ENCODE peak calls at places on chromosomes 11 and 22, in nine cellular contexts. One of them, this sample, is unnamed.

GRCh38 chr11:72807789-72808188 is 6.4 kb upstream of the ATG16L2 start:
- DNase-seq in endothelial cell: no peak
- DNase-seq in RWPE1: no peak
- DNase-seq in CD8-positive, alpha-beta T cell: no peak
- DNase-seq in osteoblast: no peak
- DNase-seq in fibroblast of mammary gland: no peak
- DNase-seq in left ventricle myocardium inferior: no peak
- DNase-seq in PC-9: no peak
- DNase-seq in coronary artery: no peak
- DNase-seq in this sample: no peak

GRCh38 chr11:20618083-20618482 is 18.7 kb downstream of the SLC6A5 start:
- DNase-seq in endothelial cell: no peak
- DNase-seq in RWPE1: no peak
- DNase-seq in CD8-positive, alpha-beta T cell: no peak
- DNase-seq in osteoblast: no peak
- DNase-seq in fibroblast of mammary gland: no peak
- DNase-seq in left ventricle myocardium inferior: no peak
- DNase-seq in PC-9: no peak
- DNase-seq in coronary artery: no peak
- DNase-seq in this sample: no peak

GRCh38 chr11:124656759-124657627 is 16.5 kb downstream of the SIAE start:
- DNase-seq in endothelial cell: no peak
- DNase-seq in RWPE1: no peak
- DNase-seq in CD8-positive, alpha-beta T cell: no peak
- DNase-seq in osteoblast: no peak
- DNase-seq in fibroblast of mammary gland: no peak
- DNase-seq in left ventricle myocardium inferior: no peak
- DNase-seq in PC-9: no peak
- DNase-seq in coronary artery: no peak
- DNase-seq in this sample: no peak

GRCh38 chr11:65524747-65525658 is at the start of gene SCYL1:
- DNase-seq in endothelial cell: peak
- DNase-seq in RWPE1: peak
- DNase-seq in CD8-positive, alpha-beta T cell: peak
- DNase-seq in osteoblast: peak
- DNase-seq in fibroblast of mammary gland: peak
- DNase-seq in left ventricle myocardium inferior: peak
- DNase-seq in PC-9: peak
- DNase-seq in coronary artery: peak
- DNase-seq in this sample: peak

GRCh38 chr11:7060828-7061227 is 28.0 kb upstream of the RBMXL2 start:
- DNase-seq in endothelial cell: no peak
- DNase-seq in RWPE1: no peak
- DNase-seq in CD8-positive, alpha-beta T cell: no peak
- DNase-seq in osteoblast: peak
- DNase-seq in fibroblast of mammary gland: peak
- DNase-seq in left ventricle myocardium inferior: no peak
- DNase-seq in PC-9: no peak
- DNase-seq in coronary artery: no peak
- DNase-seq in this sample: no peak

GRCh38 chr11:75422248-75423231 is 10.5 kb downstream of the KLHL35 start:
- DNase-seq in endothelial cell: no peak
- DNase-seq in RWPE1: no peak
- DNase-seq in CD8-positive, alpha-beta T cell: no peak
- DNase-seq in osteoblast: peak
- DNase-seq in fibroblast of mammary gland: no peak
- DNase-seq in left ventricle myocardium inferior: no peak
- DNase-seq in PC-9: no peak
- DNase-seq in coronary artery: no peak
- DNase-seq in this sample: no peak

GRCh38 chr11:43942651-43943356 is 367 bp downstream of the C11orf96 start:
- DNase-seq in endothelial cell: peak
- DNase-seq in RWPE1: no peak
- DNase-seq in CD8-positive, alpha-beta T cell: no peak
- DNase-seq in osteoblast: peak
- DNase-seq in fibroblast of mammary gland: no peak
- DNase-seq in left ventricle myocardium inferior: no peak
- DNase-seq in PC-9: no peak
- DNase-seq in coronary artery: no peak
- DNase-seq in this sample: no peak

GRCh38 chr11:17353228-17354021 is 1.8 kb downstream of the NCR3LG1 start:
- DNase-seq in endothelial cell: peak
- DNase-seq in RWPE1: peak
- DNase-seq in CD8-positive, alpha-beta T cell: peak
- DNase-seq in osteoblast: peak
- DNase-seq in fibroblast of mammary gland: peak
- DNase-seq in left ventricle myocardium inferior: peak
- DNase-seq in PC-9: peak
- DNase-seq in coronary artery: peak
- DNase-seq in this sample: peak

GRCh38 chr11:8283510-8284272 is 20.0 kb upstream of the LMO1 start:
- DNase-seq in endothelial cell: no peak
- DNase-seq in RWPE1: no peak
- DNase-seq in CD8-positive, alpha-beta T cell: no peak
- DNase-seq in osteoblast: peak
- DNase-seq in fibroblast of mammary gland: no peak
- DNase-seq in left ventricle myocardium inferior: no peak
- DNase-seq in PC-9: no peak
- DNase-seq in coronary artery: peak
- DNase-seq in this sample: no peak

GRCh38 chr11:45025716-45026492 is 75.2 kb upstream of the TP53I11 start:
- DNase-seq in endothelial cell: peak
- DNase-seq in RWPE1: no peak
- DNase-seq in CD8-positive, alpha-beta T cell: no peak
- DNase-seq in osteoblast: no peak
- DNase-seq in fibroblast of mammary gland: peak
- DNase-seq in left ventricle myocardium inferior: peak
- DNase-seq in PC-9: no peak
- DNase-seq in coronary artery: no peak
- DNase-seq in this sample: no peak

GRCh38 chr11:73236879-73237278 is 18.8 kb downstream of the P2RY2 start:
- DNase-seq in endothelial cell: peak
- DNase-seq in RWPE1: peak
- DNase-seq in CD8-positive, alpha-beta T cell: no peak
- DNase-seq in osteoblast: peak
- DNase-seq in fibroblast of mammary gland: peak
- DNase-seq in left ventricle myocardium inferior: peak
- DNase-seq in PC-9: peak
- DNase-seq in coronary artery: no peak
- DNase-seq in this sample: no peak

GRCh38 chr11:115208808-115209259 is 295.4 kb downstream of the CADM1 start:
- DNase-seq in endothelial cell: no peak
- DNase-seq in RWPE1: no peak
- DNase-seq in CD8-positive, alpha-beta T cell: no peak
- DNase-seq in osteoblast: no peak
- DNase-seq in fibroblast of mammary gland: no peak
- DNase-seq in left ventricle myocardium inferior: no peak
- DNase-seq in PC-9: no peak
- DNase-seq in coronary artery: no peak
- DNase-seq in this sample: no peak

GRCh38 chr11:10693509-10694071 is at the start of gene IRAG1:
- DNase-seq in endothelial cell: no peak
- DNase-seq in RWPE1: no peak
- DNase-seq in CD8-positive, alpha-beta T cell: no peak
- DNase-seq in osteoblast: peak
- DNase-seq in fibroblast of mammary gland: peak
- DNase-seq in left ventricle myocardium inferior: peak
- DNase-seq in PC-9: no peak
- DNase-seq in coronary artery: peak
- DNase-seq in this sample: no peak

GRCh38 chr11:59187587-59187986 is 15.7 kb downstream of the DTX4 start:
- DNase-seq in endothelial cell: no peak
- DNase-seq in RWPE1: no peak
- DNase-seq in CD8-positive, alpha-beta T cell: no peak
- DNase-seq in osteoblast: no peak
- DNase-seq in fibroblast of mammary gland: peak
- DNase-seq in left ventricle myocardium inferior: peak
- DNase-seq in PC-9: no peak
- DNase-seq in coronary artery: no peak
- DNase-seq in this sample: no peak

GRCh38 chr22:48299124-48299523 is 1528.5 kb downstream of the BRD1 start:
- DNase-seq in endothelial cell: no peak
- DNase-seq in RWPE1: no peak
- DNase-seq in CD8-positive, alpha-beta T cell: no peak
- DNase-seq in osteoblast: no peak
- DNase-seq in fibroblast of mammary gland: no peak
- DNase-seq in left ventricle myocardium inferior: no peak
- DNase-seq in PC-9: no peak
- DNase-seq in coronary artery: peak
- DNase-seq in this sample: no peak

DNA sequence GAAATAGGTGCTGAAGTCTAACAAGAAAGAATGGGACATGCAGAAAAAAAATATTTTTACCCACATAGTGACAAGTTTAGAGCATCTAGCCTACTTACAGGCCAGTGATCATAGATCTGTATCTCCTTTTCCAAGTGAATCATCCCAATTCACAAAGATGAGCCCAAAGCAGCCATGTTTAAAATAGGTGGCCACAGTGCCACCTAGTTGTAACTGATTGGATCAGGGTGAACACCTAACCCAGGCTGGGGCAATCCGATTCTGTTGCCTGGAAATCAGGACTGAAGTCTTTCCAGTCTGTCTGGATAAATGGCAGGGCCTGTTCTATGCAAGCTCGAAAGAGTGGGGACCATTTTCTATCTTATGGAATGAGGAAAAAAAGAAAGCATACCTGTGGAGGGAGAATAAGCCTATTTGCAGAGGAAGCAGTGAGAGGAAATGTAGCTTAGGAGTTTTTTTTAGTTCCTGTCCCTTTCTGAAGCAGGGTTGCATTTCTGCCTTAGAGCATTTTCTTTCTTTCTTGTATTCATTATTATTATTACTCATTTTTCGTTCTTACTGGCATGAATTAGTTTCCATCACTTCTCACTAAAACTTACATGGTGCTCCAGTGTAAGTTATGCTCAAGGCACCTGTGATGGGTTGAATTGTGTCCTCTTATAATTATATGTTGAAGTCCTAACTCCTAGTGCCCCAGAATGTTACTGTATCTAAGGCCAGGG is 113.2 kb upstream of the RAG2 start:
- DNase-seq in endothelial cell: no peak
- DNase-seq in RWPE1: no peak
- DNase-seq in CD8-positive, alpha-beta T cell: no peak
- DNase-seq in osteoblast: no peak
- DNase-seq in fibroblast of mammary gland: no peak
- DNase-seq in left ventricle myocardium inferior: no peak
- DNase-seq in PC-9: no peak
- DNase-seq in coronary artery: no peak
- DNase-seq in this sample: no peak
- TF ChIP-seq CTCF in endothelial cell: no peak
- TF ChIP-seq CTCF in RWPE1: no peak
- TF ChIP-seq CTCF in CD8-positive, alpha-beta T cell: no peak
- TF ChIP-seq CTCF in osteoblast: no peak
- TF ChIP-seq CTCF in fibroblast of mammary gland: no peak
- TF ChIP-seq CTCF in left ventricle myocardium inferior: no peak
- TF ChIP-seq CTCF in PC-9: no peak
- TF ChIP-seq CTCF in coronary artery: no peak
- TF ChIP-seq CTCF in this sample: peak

DNA sequence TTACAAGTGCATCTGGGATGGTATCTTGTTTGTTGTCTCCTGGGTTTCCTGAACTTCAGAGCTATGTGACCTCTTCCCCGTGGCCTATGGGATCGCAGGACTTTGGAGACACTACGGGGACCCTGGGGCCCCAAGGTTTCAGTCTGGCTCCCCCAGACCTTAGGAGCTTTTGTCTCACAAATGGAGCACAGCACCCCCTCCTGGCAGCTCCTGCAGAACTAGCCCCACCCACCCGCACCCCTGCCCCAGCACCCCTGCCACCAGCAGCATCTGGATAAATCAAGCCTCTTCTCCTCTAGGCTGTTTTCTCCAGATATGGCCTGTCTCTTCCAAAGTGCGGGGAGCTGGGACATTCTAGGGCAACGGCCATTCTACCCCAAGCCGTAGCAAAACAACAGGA is 10.4 kb downstream of the RCOR2 start:
- DNase-seq in endothelial cell: peak
- DNase-seq in RWPE1: no peak
- DNase-seq in CD8-positive, alpha-beta T cell: peak
- DNase-seq in osteoblast: peak
- DNase-seq in fibroblast of mammary gland: no peak
- DNase-seq in left ventricle myocardium inferior: no peak
- DNase-seq in PC-9: no peak
- DNase-seq in coronary artery: no peak
- DNase-seq in this sample: no peak
- TF ChIP-seq CTCF in endothelial cell: no peak
- TF ChIP-seq CTCF in RWPE1: no peak
- TF ChIP-seq CTCF in CD8-positive, alpha-beta T cell: peak
- TF ChIP-seq CTCF in osteoblast: peak
- TF ChIP-seq CTCF in fibroblast of mammary gland: no peak
- TF ChIP-seq CTCF in left ventricle myocardium inferior: peak
- TF ChIP-seq CTCF in PC-9: peak
- TF ChIP-seq CTCF in coronary artery: no peak
- TF ChIP-seq CTCF in this sample: peak

DNA sequence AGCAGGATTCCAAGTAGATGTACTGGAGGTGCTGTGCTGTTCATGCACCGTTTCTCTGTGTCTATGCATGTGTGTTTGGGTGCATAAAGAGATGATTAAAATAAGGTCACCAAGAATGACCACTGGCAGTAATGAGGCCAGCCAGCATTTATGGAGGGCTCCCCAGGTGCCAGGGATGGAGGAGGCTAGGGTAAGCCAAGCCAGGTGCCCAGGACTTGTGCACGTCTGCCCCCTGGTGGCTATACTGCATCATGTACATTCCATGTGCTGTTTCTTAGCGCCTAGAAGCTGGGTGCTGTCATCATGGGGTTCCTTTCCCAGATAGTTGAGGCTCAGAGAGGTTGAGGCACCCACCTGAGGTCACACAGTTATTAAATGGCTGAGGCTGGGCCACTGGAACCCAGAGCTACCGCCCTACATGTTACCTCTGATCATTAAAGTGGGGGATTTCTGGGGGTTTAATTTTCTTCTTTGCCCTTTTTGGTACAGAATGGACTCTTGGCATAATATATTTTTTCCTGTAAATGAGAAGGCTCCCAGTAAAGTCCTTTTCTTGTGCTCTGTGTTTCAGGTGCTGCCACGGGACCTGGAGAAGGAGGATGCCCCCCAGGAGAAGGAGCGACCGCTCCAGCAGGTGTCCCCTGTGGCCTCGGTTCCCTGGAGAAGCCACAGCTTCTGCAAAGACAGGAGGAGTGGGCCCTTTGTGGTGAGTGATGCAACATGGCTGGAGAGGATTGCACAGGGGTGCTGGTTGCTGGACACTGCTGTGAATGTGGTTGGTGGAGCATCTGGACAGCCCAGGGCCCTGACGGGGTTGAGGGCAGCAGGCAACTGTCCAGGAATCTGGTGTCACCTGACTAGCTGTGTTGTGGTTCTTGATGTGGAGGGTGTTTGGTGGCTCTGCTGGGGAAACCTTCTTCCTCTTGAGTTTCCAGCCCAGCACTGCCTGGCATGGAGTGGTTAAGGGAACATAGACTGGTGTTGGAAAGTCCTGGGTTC is 96.4 kb downstream of the KIAA1671 start:
- DNase-seq in endothelial cell: peak
- DNase-seq in RWPE1: peak
- DNase-seq in CD8-positive, alpha-beta T cell: peak
- DNase-seq in osteoblast: peak
- DNase-seq in fibroblast of mammary gland: peak
- DNase-seq in left ventricle myocardium inferior: peak
- DNase-seq in PC-9: peak
- DNase-seq in coronary artery: no peak
- DNase-seq in this sample: peak
- TF ChIP-seq CTCF in endothelial cell: peak
- TF ChIP-seq CTCF in RWPE1: peak
- TF ChIP-seq CTCF in CD8-positive, alpha-beta T cell: peak
- TF ChIP-seq CTCF in osteoblast: peak
- TF ChIP-seq CTCF in fibroblast of mammary gland: peak
- TF ChIP-seq CTCF in left ventricle myocardium inferior: peak
- TF ChIP-seq CTCF in PC-9: peak
- TF ChIP-seq CTCF in coronary artery: peak
- TF ChIP-seq CTCF in this sample: peak

GRCh38 chr11:68632802-68633201 is 51.5 kb upstream of the GAL start:
- DNase-seq in endothelial cell: peak
- DNase-seq in RWPE1: peak
- DNase-seq in CD8-positive, alpha-beta T cell: peak
- DNase-seq in osteoblast: no peak
- DNase-seq in fibroblast of mammary gland: peak
- DNase-seq in left ventricle myocardium inferior: no peak
- DNase-seq in PC-9: peak
- DNase-seq in coronary artery: no peak
- DNase-seq in this sample: no peak
- TF ChIP-seq CTCF in endothelial cell: peak
- TF ChIP-seq CTCF in RWPE1: peak
- TF ChIP-seq CTCF in CD8-positive, alpha-beta T cell: peak
- TF ChIP-seq CTCF in osteoblast: peak
- TF ChIP-seq CTCF in fibroblast of mammary gland: peak
- TF ChIP-seq CTCF in left ventricle myocardium inferior: peak
- TF ChIP-seq CTCF in PC-9: peak
- TF ChIP-seq CTCF in coronary artery: no peak
- TF ChIP-seq CTCF in this sample: peak